ENCODE peak calls at places on chromosome 18, in five cellular contexts. K, W, C, P and L are unnamed samples.

GRCh38 chr18:68176901-68177300 is 538.0 kb downstream of the TMX3 start:
- DNase-seq in K (no peak), W (no peak), C (no peak), P (no peak), L (no peak)

GRCh38 chr18:7413906-7414305 is 153.2 kb upstream of the PTPRM start:
- DNase-seq in K (no peak), W (no peak), C (no peak), P (no peak), L (no peak)

GRCh38 chr18:55314031-55314430 is 274.0 kb downstream of the TCF4 start:
- DNase-seq in K (no peak), W (no peak), C (no peak), P (no peak), L (no peak)

GRCh38 chr18:61908661-61909060 is 15.9 kb upstream of the RNF152 start:
- DNase-seq in K (no peak), W (no peak), C (no peak), P (no peak), L (no peak)

GRCh38 chr18:38932752-38933151 is 1367.2 kb upstream of the CELF4 start:
- DNase-seq in K (no peak), W (no peak), C (no peak), P (no peak), L (no peak)

GRCh38 chr18:50099725-50100414 is 95.1 kb downstream of the MYO5B start:
- DNase-seq in K (no peak), W (no peak), C (no peak), P (no peak), L (no peak)

GRCh38 chr18:8998481-8999217 is 103.8 kb upstream of the NDUFV2 start:
- DNase-seq in K (no peak), W (no peak), C (no peak), P (no peak), L (no peak)

GRCh38 chr18:31274915-31275314 is 43.0 kb upstream of the DSG1 start:
- DNase-seq in K (no peak), W (no peak), C (no peak), P (no peak), L (no peak)

GRCh38 chr18:23618862-23619387 is 32.6 kb upstream of the NPC1 start:
- DNase-seq in K (peak; percentile 65), W (peak; percentile 21), C (no peak), P (no peak), L (no peak)